ENCODE peak calls at places on chromosomes 7 and 10, in four cellular contexts. One of them, this sample, is unnamed.

GRCh38 chr7:988963-989529 is 6.1 kb downstream of the CYP2W1 start:
- DNase-seq in K562: no peak
- DNase-seq in endothelial cell of umbilical vein: no peak
- DNase-seq in GM12878: no peak
- DNase-seq in this sample: no peak

GRCh38 chr7:94656658-94656924 is 658 bp upstream of the SGCE start:
- DNase-seq in endothelial cell of umbilical vein: no peak
- DNase-seq in K562: no peak
- DNase-seq in GM12878: no peak
- DNase-seq in this sample: no peak

GRCh38 chr10:124329941-124330340 is 88.8 kb downstream of the OAT start:
- DNase-seq in K562: no peak
- DNase-seq in GM12878: no peak
- DNase-seq in endothelial cell of umbilical vein: no peak
- DNase-seq in this sample: no peak

GRCh38 chr7:2314209-2314955 is at the start of gene SNX8:
- DNase-seq in GM12878: no peak
- DNase-seq in K562: peak
- DNase-seq in endothelial cell of umbilical vein: peak
- DNase-seq in this sample: peak

GRCh38 chr7:65832281-65832680 is 40.6 kb upstream of the VKORC1L1 start:
- DNase-seq in GM12878: no peak
- DNase-seq in K562: no peak
- DNase-seq in endothelial cell of umbilical vein: peak
- DNase-seq in this sample: peak

GRCh38 chr10:77744249-77744648 is 106.6 kb upstream of the KCNMA1 start:
- DNase-seq in GM12878: no peak
- DNase-seq in endothelial cell of umbilical vein: no peak
- DNase-seq in K562: no peak
- DNase-seq in this sample: no peak

GRCh38 chr10:83607959-83608745 is 531.2 kb upstream of the GHITM start:
- DNase-seq in GM12878: no peak
- DNase-seq in K562: no peak
- DNase-seq in endothelial cell of umbilical vein: peak
- DNase-seq in this sample: no peak

GRCh38 chr10:72037811-72038210 is 50.5 kb downstream of the SPOCK2 start:
- DNase-seq in GM12878: no peak
- DNase-seq in endothelial cell of umbilical vein: no peak
- DNase-seq in K562: no peak
- DNase-seq in this sample: no peak

GRCh38 chr10:103578782-103579382 is 85.4 kb downstream of the NEURL1 start:
- DNase-seq in GM12878: no peak
- DNase-seq in K562: peak
- DNase-seq in endothelial cell of umbilical vein: no peak
- DNase-seq in this sample: no peak

GRCh38 chr7:32379486-32380115 is 110.6 kb downstream of the LSM5 start:
- DNase-seq in K562: no peak
- DNase-seq in GM12878: no peak
- DNase-seq in endothelial cell of umbilical vein: no peak
- DNase-seq in this sample: no peak

GRCh38 chr7:19161671-19162070 is 16.4 kb upstream of the FERD3L start:
- DNase-seq in K562: no peak
- DNase-seq in GM12878: no peak
- DNase-seq in endothelial cell of umbilical vein: no peak
- DNase-seq in this sample: peak

GRCh38 chr7:27160546-27161213 is 4.2 kb upstream of the HOXA7 start:
- DNase-seq in GM12878: peak
- DNase-seq in K562: peak
- DNase-seq in endothelial cell of umbilical vein: peak
- DNase-seq in this sample: peak

GRCh38 chr10:62851449-62851848 is 35.3 kb upstream of the EGR2 start:
- DNase-seq in endothelial cell of umbilical vein: no peak
- DNase-seq in GM12878: no peak
- DNase-seq in K562: no peak
- DNase-seq in this sample: peak

GRCh38 chr10:89553064-89553734 is 17.8 kb upstream of the SLC16A12 start:
- DNase-seq in GM12878: no peak
- DNase-seq in endothelial cell of umbilical vein: peak
- DNase-seq in K562: no peak
- DNase-seq in this sample: peak

GRCh38 chr7:77309714-77310220 is 106.4 kb downstream of the GSAP start:
- DNase-seq in GM12878: no peak
- DNase-seq in K562: no peak
- DNase-seq in endothelial cell of umbilical vein: no peak
- DNase-seq in this sample: no peak

GRCh38 chr10:18402766-18403346 is 248.5 kb downstream of the NSUN6 start:
- DNase-seq in GM12878: no peak
- DNase-seq in endothelial cell of umbilical vein: no peak
- DNase-seq in K562: no peak
- DNase-seq in this sample: peak

GRCh38 chr10:74096777-74097176 is 53.9 kb downstream of the AP3M1 start:
- DNase-seq in K562: no peak
- DNase-seq in GM12878: peak
- DNase-seq in endothelial cell of umbilical vein: no peak
- DNase-seq in this sample: no peak

GRCh38 chr7:135728136-135728669 is at the start of gene SLC13A4:
- DNase-seq in K562: peak
- DNase-seq in GM12878: no peak
- DNase-seq in endothelial cell of umbilical vein: no peak
- DNase-seq in this sample: no peak

GRCh38 chr10:97778452-97779302 is 6.9 kb upstream of the SFRP5 start:
- DNase-seq in GM12878: no peak
- DNase-seq in endothelial cell of umbilical vein: no peak
- DNase-seq in K562: no peak
- DNase-seq in this sample: no peak

GRCh38 chr7:12855036-12855435 is 167.6 kb downstream of the ARL4A start:
- DNase-seq in endothelial cell of umbilical vein: peak
- DNase-seq in K562: no peak
- DNase-seq in GM12878: no peak
- DNase-seq in this sample: no peak

GRCh38 chr7:100021297-100021696 is 5.9 kb downstream of the ZKSCAN1 start:
- DNase-seq in endothelial cell of umbilical vein: no peak
- DNase-seq in K562: no peak
- DNase-seq in GM12878: no peak
- DNase-seq in this sample: no peak

GRCh38 chr7:93120981-93121549 is 3.3 kb upstream of the SAMD9 start:
- DNase-seq in endothelial cell of umbilical vein: no peak
- DNase-seq in K562: no peak
- DNase-seq in GM12878: no peak
- DNase-seq in this sample: no peak

GRCh38 chr7:29607889-29608288 is 44.3 kb downstream of the PRR15 start:
- DNase-seq in endothelial cell of umbilical vein: no peak
- DNase-seq in GM12878: no peak
- DNase-seq in K562: no peak
- DNase-seq in this sample: no peak

GRCh38 chr10:49109669-49110335 is 5.5 kb downstream of the VSTM4 start:
- DNase-seq in K562: no peak
- DNase-seq in GM12878: no peak
- DNase-seq in endothelial cell of umbilical vein: no peak
- DNase-seq in this sample: peak

GRCh38 chr7:8133955-8134733 is 127.8 kb downstream of the ICA1 start:
- DNase-seq in GM12878: peak
- DNase-seq in endothelial cell of umbilical vein: no peak
- DNase-seq in K562: no peak
- DNase-seq in this sample: no peak

GRCh38 chr10:90530526-90530925 is 327.3 kb downstream of the HTR7 start:
- DNase-seq in GM12878: no peak
- DNase-seq in endothelial cell of umbilical vein: peak
- DNase-seq in K562: no peak
- DNase-seq in this sample: no peak

GRCh38 chr10:99172130-99172738 is 63.4 kb downstream of the HPSE2 start:
- DNase-seq in endothelial cell of umbilical vein: peak
- DNase-seq in K562: peak
- DNase-seq in GM12878: no peak
- DNase-seq in this sample: peak

GRCh38 chr10:71748671-71749191 is 24.6 kb downstream of the VSIR start:
- DNase-seq in K562: peak
- DNase-seq in endothelial cell of umbilical vein: peak
- DNase-seq in GM12878: peak
- DNase-seq in this sample: no peak

GRCh38 chr10:74704629-74705360 is 121.6 kb upstream of the KAT6B start:
- DNase-seq in GM12878: no peak
- DNase-seq in endothelial cell of umbilical vein: no peak
- DNase-seq in K562: no peak
- DNase-seq in this sample: peak

GRCh38 chr7:90512841-90513254 is 43.4 kb downstream of the PTTG1IP2 start:
- DNase-seq in K562: no peak
- DNase-seq in GM12878: no peak
- DNase-seq in endothelial cell of umbilical vein: no peak
- DNase-seq in this sample: no peak

GRCh38 chr7:69211336-69211735 is 386.9 kb upstream of the AUTS2 start:
- DNase-seq in endothelial cell of umbilical vein: no peak
- DNase-seq in GM12878: no peak
- DNase-seq in K562: no peak
- DNase-seq in this sample: no peak

GRCh38 chr7:22090512-22090911 is 144.8 kb upstream of the CDCA7L start:
- DNase-seq in K562: no peak
- DNase-seq in endothelial cell of umbilical vein: no peak
- DNase-seq in GM12878: no peak
- DNase-seq in this sample: no peak

GRCh38 chr10:74544106-74544505 is 282.3 kb upstream of the KAT6B start:
- DNase-seq in endothelial cell of umbilical vein: peak
- DNase-seq in K562: no peak
- DNase-seq in GM12878: no peak
- DNase-seq in this sample: peak

GRCh38 chr7:47771301-47771989 is 176.8 kb downstream of the PKD1L1 start:
- DNase-seq in GM12878: no peak
- DNase-seq in K562: no peak
- DNase-seq in endothelial cell of umbilical vein: peak
- DNase-seq in this sample: no peak

GRCh38 chr10:42781893-42782445 is 626 bp upstream of the BMS1 start:
- DNase-seq in endothelial cell of umbilical vein: no peak
- DNase-seq in K562: no peak
- DNase-seq in GM12878: no peak
- DNase-seq in this sample: no peak

GRCh38 chr7:117715784-117716445 is 157.3 kb downstream of the CTTNBP2 start:
- DNase-seq in GM12878: no peak
- DNase-seq in K562: peak
- DNase-seq in endothelial cell of umbilical vein: peak
- DNase-seq in this sample: peak
- TF ChIP-seq FOS in GM12878: no peak
- TF ChIP-seq FOS in K562: no peak
- TF ChIP-seq FOS in endothelial cell of umbilical vein: no peak
- TF ChIP-seq FOS in this sample: no peak

GRCh38 chr7:129367700-129368388 is 66.4 kb upstream of the STRIP2 start:
- DNase-seq in endothelial cell of umbilical vein: peak
- DNase-seq in K562: peak
- DNase-seq in GM12878: peak
- DNase-seq in this sample: peak
- TF ChIP-seq FOS in endothelial cell of umbilical vein: no peak
- TF ChIP-seq FOS in K562: no peak
- TF ChIP-seq FOS in GM12878: no peak
- TF ChIP-seq FOS in this sample: no peak

DNA sequence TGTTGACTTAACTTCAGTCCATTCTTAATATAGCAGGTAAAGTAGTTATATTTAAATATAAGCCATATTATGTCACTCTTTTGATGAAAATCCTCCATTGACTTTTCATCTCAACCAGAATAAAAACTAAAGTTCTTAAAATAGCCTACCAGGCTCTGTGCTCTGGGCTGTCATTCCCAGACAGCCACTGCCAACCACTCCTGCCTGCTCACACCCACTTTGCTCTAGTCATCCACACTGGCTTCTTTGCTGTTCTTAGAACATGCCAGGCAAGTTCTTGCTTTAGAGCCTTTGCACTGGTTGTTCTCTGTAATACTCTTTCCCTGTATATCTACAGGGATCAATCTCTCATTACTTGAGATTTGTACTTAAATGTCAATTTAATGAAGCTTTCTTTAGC is 80.6 kb downstream of the ZEB1 start:
- DNase-seq in K562: no peak
- DNase-seq in GM12878: no peak
- DNase-seq in endothelial cell of umbilical vein: no peak
- DNase-seq in this sample: no peak
- TF ChIP-seq FOS in K562: no peak
- TF ChIP-seq FOS in GM12878: no peak
- TF ChIP-seq FOS in endothelial cell of umbilical vein: no peak
- TF ChIP-seq FOS in this sample: no peak

GRCh38 chr10:93462881-93463280 is 19.3 kb downstream of the MYOF start:
- DNase-seq in K562: no peak
- DNase-seq in endothelial cell of umbilical vein: peak
- DNase-seq in GM12878: peak
- DNase-seq in this sample: peak

GRCh38 chr10:93464826-93465388 is 17.2 kb downstream of the MYOF start:
- DNase-seq in K562: no peak
- DNase-seq in GM12878: no peak
- DNase-seq in endothelial cell of umbilical vein: peak
- DNase-seq in this sample: no peak

GRCh38 chr10:93462371-93462770 is 19.8 kb downstream of the MYOF start:
- DNase-seq in K562: no peak
- DNase-seq in GM12878: no peak
- DNase-seq in endothelial cell of umbilical vein: no peak
- DNase-seq in this sample: no peak

GRCh38 chr10:93461807-93462178 is 20.3 kb downstream of the MYOF start:
- DNase-seq in endothelial cell of umbilical vein: peak
- DNase-seq in K562: no peak
- DNase-seq in GM12878: no peak
- DNase-seq in this sample: peak

GRCh38 chr10:93463723-93464511 is 18.2 kb downstream of the MYOF start:
- DNase-seq in K562: no peak
- DNase-seq in endothelial cell of umbilical vein: peak
- DNase-seq in GM12878: no peak
- DNase-seq in this sample: peak
- TF ChIP-seq FOS in K562: no peak
- TF ChIP-seq FOS in endothelial cell of umbilical vein: no peak
- TF ChIP-seq FOS in GM12878: no peak
- TF ChIP-seq FOS in this sample: no peak